ENCODE peak calls at places on chromosomes 5 and 9, in six cellular contexts. S, U, W, O, G and N are unnamed samples.

GRCh38 chr5:82356808-82357671 is 78.9 kb upstream of the RPS23 start:
- DNase-seq in G (peak; percentile 73), U (no peak), S (peak; percentile 78), O (peak; percentile 96), W (no peak), N (peak; percentile 54)

GRCh38 chr5:158732345-158732744 is 367.4 kb downstream of the EBF1 start:
- DNase-seq in U (no peak), W (no peak), O (no peak), G (no peak), S (no peak), N (no peak)

GRCh38 chr5:145324767-145325479 is 510.2 kb downstream of the PRELID2 start:
- DNase-seq in U (no peak), G (no peak), O (peak; percentile 5), W (no peak), S (no peak), N (no peak)

GRCh38 chr9:93496285-93496684 is 42.9 kb upstream of the FAM120AOS start:
- DNase-seq in W (no peak), O (peak; percentile 24), S (no peak), U (no peak), G (no peak), N (no peak)

GRCh38 chr5:139385061-139385889 is 2.2 kb upstream of the SLC23A1 start:
- DNase-seq in W (no peak), O (peak; percentile 57), G (no peak), S (no peak), U (no peak), N (no peak)

GRCh38 chr9:132039284-132039683 is 40.4 kb downstream of the MED27 start:
- DNase-seq in S (no peak), G (no peak), U (no peak), O (no peak), W (no peak), N (no peak)

GRCh38 chr5:109299557-109299956 is 110.2 kb downstream of the PJA2 start:
- DNase-seq in U (no peak), W (no peak), S (no peak), G (no peak), O (no peak), N (no peak)

GRCh38 chr5:133559960-133560359 is 52.4 kb downstream of the FSTL4 start:
- DNase-seq in U (no peak), G (no peak), S (no peak), O (no peak), W (no peak), N (no peak)

GRCh38 chr5:157126-157715 is 34.1 kb upstream of the LRRC14B start:
- DNase-seq in W (no peak), G (no peak), S (no peak), U (no peak), O (no peak), N (no peak)

GRCh38 chr5:54758038-54758437 is 227.4 kb downstream of the ESM1 start:
- DNase-seq in W (no peak), S (peak; percentile 29), U (no peak), O (peak; percentile 85), G (no peak), N (peak; percentile 84)

GRCh38 chr9:13750061-13750460 is 470.6 kb upstream of the MPDZ start:
- DNase-seq in O (peak; percentile 68), U (no peak), G (no peak), W (no peak), S (peak; percentile 96), N (peak; percentile 39)

GRCh38 chr5:25489834-25490538 is 845.2 kb upstream of the CDH10 start:
- DNase-seq in S (peak; percentile 55), G (no peak), U (no peak), W (no peak), O (peak; percentile 10), N (no peak)

GRCh38 chr5:142300677-142301076 is 24.1 kb downstream of the SPRY4 start:
- DNase-seq in O (no peak), S (no peak), G (no peak), W (no peak), U (no peak), N (no peak)

GRCh38 chr9:13568851-13569618 is 289.5 kb upstream of the MPDZ start:
- DNase-seq in W (no peak), O (no peak), S (peak; percentile 46), U (peak; percentile 17), G (no peak), N (no peak)

GRCh38 chr5:170463426-170463825 is 40.4 kb upstream of the KCNIP1 start:
- DNase-seq in O (no peak), U (no peak), S (no peak), W (no peak), G (no peak), N (no peak)

GRCh38 chr9:116450378-116451139 is 236.5 kb upstream of the TRIM32 start:
- DNase-seq in S (peak; percentile 96), G (no peak), U (no peak), W (no peak), O (peak; percentile 50), N (peak; percentile 51)

GRCh38 chr5:170120576-170120975 is 14.9 kb downstream of the FOXI1 start:
- DNase-seq in O (peak; percentile 85), S (no peak), W (no peak), U (no peak), G (no peak), N (peak; percentile 66)

GRCh38 chr5:74248576-74248975 is 392.0 kb downstream of the ENC1 start:
- DNase-seq in G (no peak), S (no peak), W (no peak), U (no peak), O (no peak), N (no peak)

GRCh38 chr5:126811515-126812198 is 34.7 kb downstream of the LMNB1 start:
- DNase-seq in O (peak; percentile 68), S (peak; percentile 39), G (peak; percentile 18), U (no peak), W (no peak), N (no peak)

GRCh38 chr9:20694248-20694647 is 10.2 kb downstream of the FOCAD start:
- DNase-seq in S (no peak), O (no peak), U (no peak), W (no peak), G (no peak), N (no peak)

GRCh38 chr5:78518365-78519197 is 130.0 kb downstream of the LHFPL2 start:
- DNase-seq in W (no peak), O (peak; percentile 93), G (no peak), S (peak; percentile 92), U (no peak), N (peak; percentile 77)

GRCh38 chr5:92402045-92402444 is 1018.9 kb upstream of the ARRDC3 start:
- DNase-seq in W (no peak), G (no peak), O (peak; percentile 80), U (no peak), S (peak; percentile 36), N (no peak)

GRCh38 chr9:93288891-93289883 is 105.2 kb downstream of the WNK2 start:
- DNase-seq in W (no peak), G (no peak), U (no peak), O (peak; percentile 60), S (peak; percentile 48), N (no peak)